ENCODE peak calls at places on chromosomes 4 and X, in nine cellular contexts. X is stimulated activated CD8-positive, alpha-beta memory T cell treated with anti-CD3 and anti-CD28 coated beads, Interleukin-7, amount 100 ng/mL, for 1 hour; V is midbrain; D is brain microvascular endothelial cell; U is sciatic nerve; Z is mesothelial cell of epicardium; H is stimulated activated CD4-positive, alpha-beta T cell treated with anti-CD3 and anti-CD28 coated beads, TNF-alpha, amount 100 ng/mL, for 48 hours; T is activated T-cell treated with anti-CD3 and anti-CD28 coated beads for 48 hours; P is lower lobe of right lung. O is an unnamed sample.

GRCh38 chrX:120752431-120753128 is 122.7 kb upstream of the C1GALT1C1 start:
- DNase-seq in X (no peak), V (no peak), D (no peak), U (no peak), Z (no peak), H (no peak), T (no peak), P (no peak), O (no peak)

GRCh38 chrX:22033818-22034217 is 1.7 kb downstream of the PHEX start:
- DNase-seq in X (no peak), V (no peak), D (no peak), U (no peak), Z (no peak), H (no peak), T (no peak), P (no peak), O (no peak)

GRCh38 chr4:25563071-25563564 is 92.5 kb upstream of the SLC34A2 start:
- DNase-seq in X (no peak), V (no peak), D (no peak), U (no peak), Z (no peak), H (no peak), T (no peak), P (peak; percentile 81), O (no peak)

GRCh38 chr4:186808635-186809018 is 85.0 kb upstream of the FAT1 start:
- DNase-seq in X (no peak), V (no peak), D (peak; percentile 92), U (no peak), Z (no peak), H (no peak), T (no peak), P (no peak), O (no peak)

GRCh38 chrX:129678176-129678880 is 23.6 kb upstream of the APLN start:
- DNase-seq in X (peak; percentile 16), V (peak; percentile 70), D (no peak), U (peak; percentile 60), Z (no peak), H (no peak), T (no peak), P (peak; percentile 72), O (peak; percentile 78)

GRCh38 chr4:152454398-152455011 is 81.4 kb downstream of the FBXW7 start:
- DNase-seq in X (no peak), V (peak; percentile 13), D (no peak), U (no peak), Z (no peak), H (no peak), T (no peak), P (no peak), O (no peak)

GRCh38 chr4:9921326-9921725 is 100.0 kb downstream of the SLC2A9 start:
- DNase-seq in X (no peak), V (no peak), D (no peak), U (no peak), Z (no peak), H (no peak), T (no peak), P (no peak), O (no peak)

GRCh38 chr4:154039435-154040061 is 250.7 kb upstream of the SFRP2 start:
- DNase-seq in X (no peak), V (no peak), D (no peak), U (no peak), Z (no peak), H (no peak), T (no peak), P (no peak), O (no peak)

GRCh38 chr4:76017056-76017686 is 6.1 kb downstream of the CXCL10 start:
- DNase-seq in X (no peak), V (no peak), D (no peak), U (no peak), Z (no peak), H (no peak), T (no peak), P (no peak), O (no peak)

GRCh38 chr4:170651786-170652185 is 562.0 kb upstream of the AADAT start:
- DNase-seq in X (no peak), V (no peak), D (no peak), U (no peak), Z (no peak), H (no peak), T (no peak), P (no peak), O (no peak)

GRCh38 chr4:40621592-40622512 is 7.8 kb downstream of the RBM47 start:
- DNase-seq in X (no peak), V (peak; percentile 48), D (peak; percentile 87), U (peak; percentile 83), Z (no peak), H (no peak), T (no peak), P (peak; percentile 88), O (peak; percentile 81)

GRCh38 chrX:71178908-71179307 is 34.3 kb downstream of the NLGN3 start:
- DNase-seq in X (no peak), V (peak; percentile 78), D (peak; percentile 58), U (no peak), Z (no peak), H (peak; percentile 36), T (peak; percentile 18), P (peak; percentile 47), O (no peak)

GRCh38 chrX:23908219-23909003 is 605 bp downstream of the CXorf58 start:
- DNase-seq in X (no peak), V (no peak), D (no peak), U (no peak), Z (no peak), H (no peak), T (no peak), P (no peak), O (no peak)

GRCh38 chr4:108834787-108835384 is 72.0 kb upstream of the ETNPPL start:
- DNase-seq in X (no peak), V (peak; percentile 62), D (no peak), U (no peak), Z (no peak), H (no peak), T (no peak), P (no peak), O (no peak)

GRCh38 chr4:29596228-29596627 is 1123.9 kb upstream of the PCDH7 start:
- DNase-seq in X (no peak), V (no peak), D (no peak), U (no peak), Z (no peak), H (no peak), T (no peak), P (no peak), O (no peak)

GRCh38 chrX:24024819-24025740 is 1.9 kb downstream of the KLHL15 start:
- DNase-seq in X (peak; percentile 47), V (peak; percentile 89), D (peak; percentile 74), U (peak; percentile 93), Z (peak; percentile 89), H (peak; percentile 70), T (peak; percentile 81), P (peak; percentile 90), O (peak; percentile 96)

GRCh38 chrX:108090474-108091265 is 672 bp downstream of the PSMD10 start:
- DNase-seq in X (no peak), V (no peak), D (peak; percentile 11), U (no peak), Z (no peak), H (no peak), T (no peak), P (no peak), O (no peak)

O was measured in kidney.